ENCODE peak calls at places on chromosomes 11 and 22, in four cellular contexts. C is psoas muscle, E is HCT116, H is cardiac fibroblast. I is an unnamed sample.

GRCh38 chr22:19060356-19061009 is 61.7 kb downstream of the DGCR2 start:
- DNase-seq in C (no peak), E (no peak), H (peak), I (no peak)

GRCh38 chr11:27740362-27741024 is 40.2 kb upstream of the BDNF start:
- DNase-seq in C (no peak), E (no peak), H (no peak), I (no peak)

GRCh38 chr11:111046291-111046690 is 199.2 kb upstream of the POU2AF2 start:
- DNase-seq in C (no peak), E (no peak), H (no peak), I (no peak)

GRCh38 chr11:130677486-130678153 is 229.2 kb downstream of the ADAMTS15 start:
- DNase-seq in C (no peak), E (no peak), H (peak), I (no peak)

GRCh38 chr11:57116654-57117053 is 65.1 kb upstream of the LRRC55 start:
- DNase-seq in C (peak), E (peak), H (peak), I (no peak)

GRCh38 chr11:17915500-17916143 is 97.2 kb downstream of the SERGEF start:
- DNase-seq in C (peak), E (no peak), H (no peak), I (no peak)

GRCh38 chr11:65310215-65310614 is 4.5 kb upstream of the CDC42EP2 start:
- DNase-seq in C (peak), E (no peak), H (no peak), I (no peak)

GRCh38 chr22:37154925-37155712 is 5.4 kb upstream of the IL2RB start:
- DNase-seq in C (no peak), E (peak), H (peak), I (no peak)

GRCh38 chr11:134223066-134223465 is 701 bp downstream of the NCAPD3 start:
- DNase-seq in C (no peak), E (no peak), H (no peak), I (no peak)

GRCh38 chr11:116467809-116468208 is 305.0 kb downstream of the BUD13 start:
- DNase-seq in C (no peak), E (no peak), H (no peak), I (no peak)

GRCh38 chr11:26028294-26028954 is 303.5 kb upstream of the ANO3 start:
- DNase-seq in C (no peak), E (no peak), H (peak), I (no peak)

GRCh38 chr11:69310934-69311766 is 17.2 kb downstream of the MYEOV start:
- DNase-seq in C (no peak), E (no peak), H (no peak), I (no peak)

GRCh38 chr11:130272336-130272735 is 42.4 kb downstream of the ZBTB44 start:
- DNase-seq in C (no peak), E (no peak), H (no peak), I (no peak)

GRCh38 chr11:413120-414081 is 1.4 kb downstream of the SIGIRR start:
- DNase-seq in C (peak), E (no peak), H (no peak), I (no peak)

GRCh38 chr11:34151166-34151565 is 45.7 kb downstream of the NAT10 start:
- DNase-seq in C (no peak), E (no peak), H (no peak), I (no peak)

GRCh38 chr11:33910261-33910959 is 18.5 kb upstream of the LMO2 start:
- DNase-seq in C (no peak), E (no peak), H (peak), I (no peak)

GRCh38 chr22:49850021-49850911 is 3.4 kb upstream of the ZBED4 start:
- DNase-seq in C (no peak), E (no peak), H (no peak), I (no peak)

GRCh38 chr11:111913997-111914396 is 1.5 kb downstream of the HSPB2 start:
- DNase-seq in C (peak), E (no peak), H (peak), I (peak)

GRCh38 chr11:2775626-2776350 is 76.0 kb upstream of the KCNQ1OT1 start:
- DNase-seq in C (no peak), E (no peak), H (no peak), I (no peak)

GRCh38 chr11:69972351-69972802 is 105.7 kb upstream of the ANO1 start:
- DNase-seq in C (no peak), E (no peak), H (no peak), I (no peak)

GRCh38 chr11:8271106-8271886 is 7.6 kb upstream of the LMO1 start:
- DNase-seq in C (no peak), E (no peak), H (no peak), I (no peak)

GRCh38 chr11:68044898-68045351 is 6.1 kb downstream of the TCIRG1 start:
- DNase-seq in C (no peak), E (no peak), H (no peak), I (no peak)

GRCh38 chr11:104792861-104793260 is 105.4 kb downstream of the CASP12 start:
- DNase-seq in C (no peak), E (no peak), H (no peak), I (no peak)

GRCh38 chr11:9893474-9893873 is 229.6 kb downstream of the SWAP70 start:
- DNase-seq in C (no peak), E (no peak), H (no peak), I (no peak)

GRCh38 chr22:46465793-46466192 is 71.6 kb downstream of the CELSR1 start:
- DNase-seq in C (no peak), E (no peak), H (no peak), I (no peak)

GRCh38 chr22:25919452-25919851 is 177.5 kb downstream of the MYO18B start:
- DNase-seq in C (no peak), E (no peak), H (no peak), I (no peak)

GRCh38 chr11:95767498-95767897 is 22.1 kb downstream of the FAM76B start:
- DNase-seq in C (no peak), E (no peak), H (peak), I (no peak)

GRCh38 chr11:61836193-61836592 is 8.1 kb downstream of the FADS2 start:
- DNase-seq in C (no peak), E (no peak), H (no peak), I (no peak)

GRCh38 chr11:48006301-48006992 is 26.1 kb downstream of the PTPRJ start:
- DNase-seq in C (no peak), E (no peak), H (peak), I (peak)

GRCh38 chr11:118015385-118015841 is 29.2 kb downstream of the IL10RA start:
- DNase-seq in C (no peak), E (no peak), H (no peak), I (no peak)

GRCh38 chr22:49993649-49994360 is 18.8 kb downstream of the IL17REL start:
- DNase-seq in C (no peak), E (no peak), H (no peak), I (no peak)

GRCh38 chr11:48165426-48165825 is 51.2 kb upstream of the OR4B1 start:
- DNase-seq in C (no peak), E (no peak), H (no peak), I (no peak)

GRCh38 chr11:134008593-134008992 is 51.8 kb upstream of the IGSF9B start:
- DNase-seq in C (no peak), E (no peak), H (no peak), I (no peak)

DNA sequence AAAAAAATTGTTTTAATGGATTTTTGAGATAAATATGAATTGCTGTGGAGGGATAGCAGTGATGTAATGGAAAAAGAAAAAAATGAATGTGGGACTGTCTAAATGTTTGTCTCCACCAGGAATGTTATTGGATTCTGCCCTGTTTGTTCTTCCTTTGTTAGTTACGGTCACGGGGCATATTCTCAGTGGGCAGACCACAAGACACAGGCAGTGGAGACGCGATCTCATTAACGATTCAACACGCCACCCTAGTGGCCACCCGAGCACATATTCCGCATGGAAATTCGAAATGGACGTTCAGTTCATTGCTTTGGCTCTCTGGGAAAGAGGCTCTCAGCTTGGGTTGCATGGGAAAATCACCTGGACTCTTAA is 151.8 kb upstream of the TTC12 start:
- DNase-seq in C (no peak), E (no peak), H (no peak), I (no peak)
- TF ChIP-seq CTCF in C (peak), E (peak), H (peak), I (no peak)

GRCh38 chr11:22165087-22165486 is 27.8 kb upstream of the ANO5 start:
- DNase-seq in C (no peak), E (no peak), H (no peak), I (no peak)

GRCh38 chr11:22165799-22166548 is 26.9 kb upstream of the ANO5 start:
- DNase-seq in C (no peak), E (no peak), H (no peak), I (no peak)

GRCh38 chr11:22173532-22173931 is 19.4 kb upstream of the ANO5 start:
- DNase-seq in C (no peak), E (no peak), H (no peak), I (no peak)

DNA sequence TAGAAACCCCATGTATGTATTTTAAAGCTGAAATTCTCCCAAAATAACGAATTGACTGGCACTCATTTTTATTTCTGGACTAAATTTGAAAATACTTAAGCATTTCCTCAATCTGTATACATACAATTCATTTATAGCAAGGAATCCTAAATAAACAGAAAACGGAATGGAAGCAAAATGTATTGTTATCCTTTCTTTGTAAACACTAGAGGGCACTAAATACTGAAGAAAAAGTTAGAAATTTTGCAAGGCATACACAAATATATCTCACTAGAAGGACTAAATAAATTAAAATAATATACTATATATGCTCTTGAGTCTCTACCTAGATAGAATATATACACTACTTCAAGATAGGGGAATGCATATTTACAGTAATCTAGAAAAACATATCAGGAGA is 23.1 kb upstream of the ANO5 start:
- DNase-seq in C (no peak), E (no peak), H (peak), I (no peak)
- TF ChIP-seq CTCF in C (peak), E (peak), H (peak), I (no peak)

DNA sequence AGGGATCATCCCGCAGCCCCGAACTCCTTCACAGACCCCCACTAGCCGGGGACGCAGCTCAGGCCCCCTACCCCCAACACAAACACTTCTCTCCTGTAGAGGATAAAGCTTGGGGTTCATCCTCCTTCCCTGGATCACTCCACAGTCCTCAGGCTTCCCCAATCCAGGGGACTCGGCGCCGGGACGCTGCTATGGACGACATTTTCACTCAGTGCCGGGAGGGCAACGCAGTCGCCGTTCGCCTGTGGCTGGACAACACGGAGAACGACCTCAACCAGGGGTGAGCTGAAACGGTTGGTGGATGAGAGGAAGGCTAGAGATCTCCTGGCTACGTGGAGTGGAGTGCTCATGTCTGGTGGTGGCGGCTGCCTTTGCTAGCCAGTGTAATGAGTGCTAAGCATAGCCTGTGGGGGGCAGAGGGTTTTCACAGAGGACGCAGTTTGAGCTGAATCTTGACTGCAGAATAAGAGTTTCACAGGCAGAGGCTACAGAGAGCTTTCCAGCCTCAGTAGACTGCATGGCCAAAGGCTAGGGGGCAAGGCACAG is 580 bp downstream of the ILK start:
- DNase-seq in C (no peak), E (no peak), H (peak), I (peak)
- TF ChIP-seq CTCF in C (peak), E (no peak), H (peak), I (no peak)

DNA sequence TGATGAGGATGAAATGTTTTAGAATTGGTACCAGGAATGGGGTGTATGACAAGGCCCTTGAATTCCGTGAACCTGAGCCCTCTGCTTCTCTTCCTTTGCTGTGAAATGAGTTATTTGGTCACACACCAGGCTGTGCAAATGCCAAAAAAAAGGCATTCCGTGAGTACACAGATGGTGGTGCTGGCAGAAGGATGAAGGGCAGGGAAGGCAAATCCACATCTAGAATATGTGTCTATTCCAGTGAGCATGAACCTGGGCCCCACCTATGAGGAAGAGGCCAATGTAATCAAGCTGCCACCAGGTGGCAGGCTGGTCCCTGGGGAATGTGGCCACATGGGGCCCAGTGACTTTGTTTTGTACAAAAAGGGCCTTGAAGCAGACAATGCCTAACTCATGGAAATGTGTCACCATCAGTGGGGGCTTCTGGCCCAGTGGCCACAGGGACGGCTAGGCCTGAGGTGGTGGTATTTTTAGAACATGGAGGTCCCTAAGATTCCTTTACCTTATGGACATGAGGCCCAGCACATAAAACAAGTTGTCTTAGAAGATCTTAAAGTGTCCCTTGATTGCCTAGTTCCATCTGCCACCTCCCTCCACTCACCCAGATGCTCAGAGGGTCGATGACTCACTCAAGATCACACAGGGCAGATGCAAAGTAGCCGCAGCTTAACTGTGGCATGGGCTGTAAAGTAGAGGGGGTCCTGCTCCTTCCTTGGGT is 3.9 kb upstream of the RNF215 start:
- DNase-seq in C (peak), E (peak), H (peak), I (peak)
- TF ChIP-seq CTCF in C (peak), E (peak), H (peak), I (peak)

GRCh38 chr11:107969219-107969618 is 39.5 kb upstream of the CUL5 start:
- DNase-seq in C (no peak), E (peak), H (peak), I (no peak)
- TF ChIP-seq CTCF in C (no peak), E (peak), H (no peak), I (no peak)

DNA sequence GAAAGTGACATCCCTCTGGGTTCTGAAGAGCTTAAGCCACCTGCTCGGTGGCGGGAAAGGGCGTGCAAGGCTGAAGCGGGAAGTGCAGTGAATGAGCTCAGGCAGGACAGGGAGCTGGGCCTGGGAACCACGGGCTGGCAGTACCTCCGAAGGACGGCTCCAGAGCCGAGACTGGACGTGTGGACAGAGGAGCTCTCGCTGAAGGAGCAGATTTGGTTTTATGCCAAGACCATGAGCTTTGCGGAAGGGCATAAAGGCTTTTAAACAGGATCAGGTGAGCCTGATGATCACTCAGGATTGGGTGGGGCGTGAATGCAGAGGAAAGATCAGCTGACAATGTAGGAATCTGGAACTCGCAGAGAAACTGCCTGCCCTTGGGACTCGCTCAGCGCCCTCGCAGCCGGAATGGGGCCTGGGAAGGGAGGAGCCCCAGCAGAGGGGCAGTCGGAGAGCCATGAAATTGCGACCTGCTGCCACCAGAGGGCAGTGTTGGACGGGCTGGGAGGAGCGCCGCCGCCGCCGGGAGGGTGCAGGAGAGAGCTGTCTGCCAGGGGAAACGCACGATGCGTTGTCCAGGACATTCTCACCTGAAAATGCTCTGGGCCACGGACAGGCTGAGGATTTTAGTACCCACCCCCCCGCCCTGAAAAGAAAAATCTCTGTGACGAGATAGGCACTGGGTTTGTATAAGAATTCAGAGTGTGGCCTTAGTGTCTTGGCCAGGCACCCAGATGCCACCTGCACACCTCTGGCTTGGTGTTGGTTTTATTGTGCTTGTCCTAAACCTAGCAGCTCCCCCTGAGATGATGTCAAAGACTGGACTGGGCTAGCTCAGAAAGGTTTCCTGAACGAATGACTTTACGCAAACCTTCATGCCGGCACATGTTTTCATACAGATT is 324.4 kb downstream of the NTM start:
- DNase-seq in C (peak), E (peak), H (peak), I (peak)
- TF ChIP-seq CTCF in C (peak), E (peak), H (peak), I (peak)

GRCh38 chr11:86365566-86365965 is 9.1 kb upstream of the CCDC81 start:
- DNase-seq in C (no peak), E (no peak), H (no peak), I (no peak)

GRCh38 chr11:86355256-86355655 is 19.4 kb upstream of the CCDC81 start:
- DNase-seq in C (no peak), E (no peak), H (no peak), I (no peak)

GRCh38 chr11:86363424-86363823 is 11.3 kb upstream of the CCDC81 start:
- DNase-seq in C (no peak), E (no peak), H (no peak), I (no peak)

GRCh38 chr11:86358720-86359119 is 16.0 kb upstream of the CCDC81 start:
- DNase-seq in C (no peak), E (no peak), H (no peak), I (no peak)

GRCh38 chr11:86360775-86361395 is 13.8 kb upstream of the CCDC81 start:
- DNase-seq in C (no peak), E (peak), H (peak), I (no peak)
- TF ChIP-seq CTCF in C (no peak), E (peak), H (peak), I (no peak)

DNA sequence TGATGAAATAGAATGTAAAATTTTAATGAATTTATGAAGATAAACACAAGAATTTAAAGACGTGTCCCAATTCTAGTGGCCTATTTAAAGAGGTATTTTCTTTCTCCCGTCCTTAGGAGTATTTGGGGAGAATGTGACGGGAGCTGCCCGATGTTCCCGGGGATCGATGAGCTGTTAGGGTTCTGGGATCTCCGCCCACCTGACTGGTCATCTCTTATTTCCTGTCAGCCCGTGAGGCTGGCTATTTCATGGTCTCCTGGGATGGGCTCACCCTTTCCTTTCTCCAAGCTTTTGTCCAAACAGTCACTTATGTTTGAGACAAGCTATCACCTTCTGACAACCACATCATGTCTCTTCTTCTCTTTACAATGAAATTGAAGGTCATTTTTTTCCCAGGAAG is 16.9 kb upstream of the CLMP start:
- DNase-seq in C (no peak), E (no peak), H (peak), I (no peak)
- TF ChIP-seq CTCF in C (no peak), E (no peak), H (no peak), I (no peak)

I was measured in uterus.